ENCODE peak calls at places on chromosomes 6 and 20, in eight cellular contexts. S, R, A, B, O, X, G and P are unnamed samples.

GRCh38 chr20:37245671-37246237 is 15.9 kb downstream of the GHRH start:
- DNase-seq in G (no peak), O (no peak), A (no peak), R (peak), S (no peak), B (peak), X (no peak), P (no peak)

GRCh38 chr6:166707045-166707444 is 80.0 kb upstream of the RPS6KA2 start:
- DNase-seq in B (peak), R (peak), X (no peak), A (peak), G (no peak), O (no peak), S (peak), P (no peak)

GRCh38 chr20:19758888-19759331 is 852 bp downstream of the RIN2 start:
- DNase-seq in R (peak), O (no peak), B (peak), X (peak), G (no peak), A (peak), S (peak), P (no peak)

GRCh38 chr20:568097-568864 is 24.7 kb upstream of the CSNK2A1 start:
- DNase-seq in B (no peak), G (no peak), A (no peak), R (no peak), O (no peak), S (no peak), X (no peak), P (no peak)

GRCh38 chr6:166381733-166382499 is 824 bp downstream of the MPC1 start:
- DNase-seq in R (peak), A (peak), S (peak), X (peak), G (no peak), O (peak), B (peak), P (peak)

GRCh38 chr6:36642913-36643817 is 35.3 kb upstream of the CDKN1A start:
- DNase-seq in A (peak), G (peak), X (peak), R (no peak), S (peak), B (no peak), O (no peak), P (no peak)

GRCh38 chr6:160132776-160133338 is 11.2 kb downstream of the SLC22A1 start:
- DNase-seq in B (no peak), R (no peak), X (no peak), O (no peak), G (no peak), S (peak), A (no peak), P (no peak)

GRCh38 chr6:129490551-129491245 is 219.3 kb downstream of the ARHGAP18 start:
- DNase-seq in B (no peak), R (no peak), X (no peak), G (peak), O (peak), A (no peak), S (peak), P (peak)

GRCh38 chr6:2990179-2990931 is 9.3 kb upstream of the NQO2 start:
- DNase-seq in A (no peak), R (peak), X (no peak), S (peak), B (no peak), G (no peak), O (peak), P (no peak)

GRCh38 chr6:112877134-112878100 is 530.3 kb downstream of the RFPL4B start:
- DNase-seq in A (no peak), G (peak), B (no peak), O (no peak), S (peak), R (peak), X (no peak), P (no peak)

GRCh38 chr20:44594730-44595129 is 12.4 kb downstream of the PKIG start:
- DNase-seq in X (no peak), S (peak), O (no peak), G (peak), A (no peak), R (no peak), B (no peak), P (no peak)

GRCh38 chr6:136660727-136661126 is 110.5 kb upstream of the MAP7 start:
- DNase-seq in R (no peak), G (no peak), B (no peak), S (no peak), O (no peak), A (no peak), X (no peak), P (no peak)

GRCh38 chr6:133179483-133179882 is 61.7 kb upstream of the EYA4 start:
- DNase-seq in O (no peak), A (no peak), R (no peak), B (no peak), G (no peak), X (no peak), S (no peak), P (no peak)

GRCh38 chr6:144265061-144265357 is 20.1 kb upstream of the UTRN start:
- DNase-seq in O (no peak), B (no peak), S (peak), A (no peak), G (no peak), X (no peak), R (no peak), P (no peak)

GRCh38 chr6:37994238-37994637 is 174.7 kb downstream of the ZFAND3 start:
- DNase-seq in B (no peak), G (no peak), O (no peak), A (no peak), R (peak), X (no peak), S (peak), P (no peak)

GRCh38 chr6:13513606-13514502 is 26.5 kb upstream of the GFOD1 start:
- DNase-seq in B (no peak), X (no peak), R (no peak), O (peak), G (no peak), A (no peak), S (no peak), P (no peak)

GRCh38 chr6:163586888-163587287 is 172.4 kb downstream of the QKI start:
- DNase-seq in A (no peak), S (no peak), O (no peak), G (no peak), R (no peak), B (no peak), X (no peak), P (no peak)
- H3K27ac ChIP-seq in A (no peak), S (no peak), O (no peak), G (no peak), R (no peak), B (no peak), X (no peak), P (no peak)

DNA sequence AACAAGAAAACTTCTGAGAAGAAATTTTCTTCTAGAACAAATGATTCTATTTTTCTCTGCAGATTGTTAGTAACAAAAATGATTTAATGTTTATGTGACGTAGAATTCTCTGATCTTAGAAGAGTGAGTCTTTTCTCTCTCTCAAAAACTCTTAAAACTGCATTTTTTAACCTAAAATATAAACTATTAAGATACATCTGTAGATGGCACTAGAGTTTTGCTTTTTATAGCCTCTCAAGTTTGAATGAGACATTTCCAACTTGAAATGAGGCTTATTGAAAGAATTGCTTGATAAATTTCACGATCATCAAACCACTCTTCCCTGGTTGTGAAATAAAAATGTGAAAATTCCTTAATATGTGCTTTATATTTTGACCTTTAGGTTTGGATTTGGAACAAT is 53.8 kb downstream of the PHF3 start:
- DNase-seq in S (no peak), O (no peak), A (no peak), R (no peak), G (no peak), X (no peak), B (no peak), P (no peak)
- TF ChIP-seq CTCF in S (no peak), O (no peak), A (no peak), R (no peak), G (no peak), X (no peak), B (no peak), P (no peak)

GRCh38 chr20:58647814-58648501 is 3.1 kb upstream of the STX16 start:
- DNase-seq in X (no peak), O (no peak), S (peak), A (no peak), G (peak), B (no peak), R (no peak), P (no peak)
- H3K27ac ChIP-seq in X (peak), O (no peak), S (no peak), A (no peak), G (no peak), B (no peak), R (no peak), P (no peak)

DNA sequence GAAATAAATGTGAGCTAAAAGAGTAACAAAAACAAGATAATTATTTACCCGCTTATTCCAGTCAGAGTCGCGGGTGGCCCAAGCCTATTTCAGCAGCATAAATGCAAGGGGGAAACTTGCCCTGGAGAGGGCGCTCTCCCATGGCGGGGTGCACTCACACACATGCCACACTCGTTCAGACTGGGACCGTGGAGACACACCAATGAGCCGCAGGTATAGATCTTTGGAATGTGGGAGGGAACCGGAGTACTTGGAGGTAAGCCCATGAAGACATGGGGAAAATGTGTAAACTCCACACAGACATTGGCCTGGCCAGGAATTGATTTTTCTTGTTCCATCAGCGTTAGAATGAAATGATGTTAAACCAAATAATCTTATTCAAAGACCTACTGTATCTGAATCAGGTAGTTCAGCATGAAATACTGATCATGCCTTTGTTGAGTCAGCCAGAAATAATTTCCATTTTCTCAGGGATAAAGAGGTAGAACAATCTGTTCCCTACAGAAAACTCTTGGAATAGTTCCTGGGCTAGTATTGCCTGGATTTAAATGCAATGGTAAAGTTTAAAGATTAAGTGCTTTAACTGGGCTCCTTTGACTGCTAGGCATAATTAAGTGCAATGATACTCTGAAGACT is 191.5 kb downstream of the MCHR2 start:
- DNase-seq in B (peak), A (no peak), R (peak), X (no peak), G (no peak), S (no peak), O (no peak), P (no peak)
- TF ChIP-seq CTCF in B (peak), A (no peak), R (peak), X (no peak), G (no peak), S (no peak), O (no peak), P (no peak)

GRCh38 chr20:17928211-17928611 is 40.4 kb downstream of the SNX5 start:
- DNase-seq in G (no peak), O (no peak), A (no peak), S (no peak), B (no peak), R (no peak), X (no peak), P (no peak)
- H3K27ac ChIP-seq in G (no peak), O (no peak), A (peak), S (no peak), B (no peak), R (no peak), X (peak), P (no peak)

GRCh38 chr6:18504232-18504596 is 117.1 kb downstream of the RNF144B start:
- DNase-seq in G (no peak), X (no peak), B (no peak), S (no peak), A (no peak), O (no peak), R (no peak), P (no peak)
- TF ChIP-seq CTCF in G (no peak), X (no peak), B (no peak), S (no peak), A (no peak), O (no peak), R (no peak), P (peak)

DNA sequence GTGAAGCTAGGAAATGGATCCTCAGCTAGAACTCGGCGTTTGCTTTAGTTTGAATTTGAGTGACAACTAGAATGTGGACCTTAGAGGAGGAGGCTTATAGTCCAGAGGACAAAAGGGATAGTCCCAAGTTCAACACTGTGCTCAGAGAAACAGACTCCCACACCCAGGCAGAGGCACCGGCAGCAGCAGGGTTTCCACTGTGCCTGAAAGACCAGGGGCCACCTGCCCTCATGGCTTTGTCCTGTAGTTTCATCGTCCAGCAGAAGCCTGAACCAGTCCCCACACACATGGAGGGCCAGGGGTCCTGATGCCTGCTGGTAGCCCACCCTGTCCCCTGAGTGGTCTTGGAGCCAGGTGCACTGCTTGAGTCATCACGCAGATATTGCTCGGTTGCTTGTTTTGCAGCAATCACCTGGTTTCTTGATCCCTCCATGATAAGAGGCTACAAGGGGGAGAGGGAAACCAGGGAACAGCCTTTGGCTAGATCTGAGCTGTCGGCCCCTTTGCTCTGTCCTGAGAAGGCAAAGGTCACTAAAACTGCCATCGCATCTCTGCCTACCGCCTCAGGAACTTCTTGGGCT is 7.2 kb upstream of the ACSS1 start:
- DNase-seq in R (no peak), B (no peak), O (no peak), S (no peak), A (peak), G (no peak), X (peak), P (no peak)
- H3K27ac ChIP-seq in R (no peak), B (no peak), O (no peak), S (no peak), A (no peak), G (no peak), X (no peak), P (no peak)

DNA sequence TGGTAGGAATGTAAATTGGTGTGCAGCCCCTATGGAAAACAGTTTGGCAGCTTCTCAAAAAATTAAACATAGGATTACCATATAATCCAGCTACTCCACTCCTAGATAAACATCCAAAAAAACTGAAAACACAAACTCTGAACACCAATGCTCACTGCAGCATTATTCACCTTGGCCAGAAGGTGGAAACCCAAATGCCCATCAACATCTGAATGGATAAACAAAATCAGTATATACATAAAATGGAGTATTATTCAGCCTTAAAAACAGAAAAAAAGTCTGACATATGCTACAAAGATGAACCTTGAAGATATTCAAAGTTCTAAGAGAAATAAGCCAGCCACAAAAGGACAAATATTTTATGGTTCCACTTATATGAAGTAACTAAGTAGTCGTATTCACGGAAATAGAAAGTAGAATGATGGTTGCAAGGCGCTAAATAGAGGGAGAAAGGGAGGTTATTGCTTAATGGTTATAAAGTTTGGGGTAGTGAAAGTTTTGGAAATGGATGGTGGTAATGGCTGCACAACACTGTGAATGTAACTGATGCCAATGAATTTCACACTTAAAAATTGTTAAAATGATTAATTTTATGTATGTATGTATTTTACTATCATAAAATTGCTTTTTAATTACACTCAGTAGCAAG is 4.0 kb downstream of the PHF10 start:
- DNase-seq in X (no peak), S (no peak), G (no peak), R (no peak), O (no peak), A (no peak), B (no peak), P (no peak)
- TF ChIP-seq CTCF in X (no peak), S (no peak), G (peak), R (no peak), O (peak), A (no peak), B (peak), P (no peak)

DNA sequence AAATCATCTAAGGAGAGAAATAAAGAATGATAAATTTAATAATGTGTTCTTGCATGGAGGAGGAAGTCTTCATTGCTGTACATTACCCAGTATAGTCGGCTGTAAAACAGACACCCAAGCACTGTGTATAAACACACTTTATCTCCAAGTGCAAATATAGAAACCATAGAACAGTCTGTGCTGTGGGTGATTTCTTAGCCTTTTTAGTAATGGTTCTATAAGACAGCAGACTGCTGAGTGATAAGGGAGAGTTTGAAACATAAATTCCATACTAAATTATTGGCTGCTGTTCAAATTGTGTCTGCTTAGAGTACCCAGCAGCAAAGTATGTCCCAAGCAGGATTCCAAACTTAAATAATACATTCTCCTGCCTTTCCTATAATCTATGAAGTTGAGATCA is 4.6 kb downstream of the FILIP1 start:
- DNase-seq in X (no peak), G (no peak), O (no peak), B (no peak), S (peak), R (no peak), A (no peak), P (no peak)
- H3K27ac ChIP-seq in X (no peak), G (no peak), O (no peak), B (no peak), S (peak), R (no peak), A (peak), P (no peak)